ENCODE peak calls at places on chromosome 9, in five cellular contexts. One of them, this sample, is unnamed.

GRCh38 chr9:22211588-22212360 is 202.7 kb upstream of the CDKN2B start:
- DNase-seq in astrocyte: peak
- DNase-seq in sigmoid colon: no peak
- DNase-seq in aorta: no peak
- DNase-seq in epithelial cell of prostate: peak
- DNase-seq in this sample: peak

GRCh38 chr9:26603637-26604036 is 289.0 kb downstream of the CAAP1 start:
- DNase-seq in astrocyte: no peak
- DNase-seq in sigmoid colon: no peak
- DNase-seq in aorta: no peak
- DNase-seq in epithelial cell of prostate: no peak
- DNase-seq in this sample: no peak

GRCh38 chr9:99237356-99237755 is 15.3 kb downstream of the SEC61B start:
- DNase-seq in astrocyte: peak
- DNase-seq in sigmoid colon: no peak
- DNase-seq in aorta: no peak
- DNase-seq in epithelial cell of prostate: no peak
- DNase-seq in this sample: no peak

GRCh38 chr9:129095908-129096307 is 14.7 kb downstream of the CRAT start:
- DNase-seq in astrocyte: no peak
- DNase-seq in sigmoid colon: no peak
- DNase-seq in aorta: no peak
- DNase-seq in epithelial cell of prostate: no peak
- DNase-seq in this sample: no peak

GRCh38 chr9:114677418-114677817 is 4.6 kb downstream of the TEX48 start:
- DNase-seq in astrocyte: peak
- DNase-seq in sigmoid colon: peak
- DNase-seq in aorta: peak
- DNase-seq in epithelial cell of prostate: peak
- DNase-seq in this sample: peak

GRCh38 chr9:75880556-75880955 is 9.9 kb upstream of the PCSK5 start:
- DNase-seq in astrocyte: no peak
- DNase-seq in sigmoid colon: no peak
- DNase-seq in aorta: no peak
- DNase-seq in epithelial cell of prostate: no peak
- DNase-seq in this sample: no peak

GRCh38 chr9:111752455-111752854 is 42.3 kb downstream of the SHOC1 start:
- DNase-seq in astrocyte: peak
- DNase-seq in sigmoid colon: no peak
- DNase-seq in aorta: no peak
- DNase-seq in epithelial cell of prostate: no peak
- DNase-seq in this sample: no peak

GRCh38 chr9:4152876-4153275 is 147.0 kb downstream of the GLIS3 start:
- DNase-seq in astrocyte: no peak
- DNase-seq in sigmoid colon: no peak
- DNase-seq in aorta: no peak
- DNase-seq in epithelial cell of prostate: no peak
- DNase-seq in this sample: no peak

GRCh38 chr9:129885018-129885669 is 49.9 kb downstream of the USP20 start:
- DNase-seq in astrocyte: no peak
- DNase-seq in sigmoid colon: peak
- DNase-seq in aorta: peak
- DNase-seq in epithelial cell of prostate: no peak
- DNase-seq in this sample: no peak

GRCh38 chr9:6055213-6055612 is 39.8 kb upstream of the RANBP6 start:
- DNase-seq in astrocyte: peak
- DNase-seq in sigmoid colon: no peak
- DNase-seq in aorta: no peak
- DNase-seq in epithelial cell of prostate: peak
- DNase-seq in this sample: peak

GRCh38 chr9:30673132-30673531 is 1711.3 kb upstream of the ACO1 start:
- DNase-seq in astrocyte: peak
- DNase-seq in sigmoid colon: no peak
- DNase-seq in aorta: no peak
- DNase-seq in epithelial cell of prostate: peak
- DNase-seq in this sample: peak

GRCh38 chr9:111251453-111251837 is 78.6 kb downstream of the OR2K2 start:
- DNase-seq in astrocyte: no peak
- DNase-seq in sigmoid colon: no peak
- DNase-seq in aorta: no peak
- DNase-seq in epithelial cell of prostate: no peak
- DNase-seq in this sample: no peak

GRCh38 chr9:132514821-132515220 is 67.6 kb upstream of the BARHL1 start:
- DNase-seq in astrocyte: no peak
- DNase-seq in sigmoid colon: no peak
- DNase-seq in aorta: no peak
- DNase-seq in epithelial cell of prostate: no peak
- DNase-seq in this sample: no peak

GRCh38 chr9:126056312-126057021 is 270.2 kb upstream of the MVB12B start:
- DNase-seq in astrocyte: no peak
- DNase-seq in sigmoid colon: peak
- DNase-seq in aorta: no peak
- DNase-seq in epithelial cell of prostate: no peak
- DNase-seq in this sample: no peak

GRCh38 chr9:136416427-136416826 is 6.0 kb downstream of the PMPCA start:
- DNase-seq in astrocyte: no peak
- DNase-seq in sigmoid colon: no peak
- DNase-seq in aorta: no peak
- DNase-seq in epithelial cell of prostate: no peak
- DNase-seq in this sample: no peak

GRCh38 chr9:128215491-128216404 is 12.6 kb downstream of the DNM1 start:
- DNase-seq in astrocyte: peak
- DNase-seq in sigmoid colon: peak
- DNase-seq in aorta: no peak
- DNase-seq in epithelial cell of prostate: no peak
- DNase-seq in this sample: no peak

GRCh38 chr9:137234055-137234697 is 3.5 kb downstream of the SLC34A3 start:
- DNase-seq in astrocyte: no peak
- DNase-seq in sigmoid colon: no peak
- DNase-seq in aorta: no peak
- DNase-seq in epithelial cell of prostate: no peak
- DNase-seq in this sample: no peak

GRCh38 chr9:81427870-81428269 is 261.5 kb downstream of the TLE1 start:
- DNase-seq in astrocyte: no peak
- DNase-seq in sigmoid colon: no peak
- DNase-seq in aorta: no peak
- DNase-seq in epithelial cell of prostate: no peak
- DNase-seq in this sample: no peak

GRCh38 chr9:76751011-76751410 is 13.2 kb upstream of the PCA3 start:
- DNase-seq in astrocyte: no peak
- DNase-seq in sigmoid colon: no peak
- DNase-seq in aorta: no peak
- DNase-seq in epithelial cell of prostate: no peak
- DNase-seq in this sample: no peak

GRCh38 chr9:122394265-122395242 is 23.7 kb downstream of the PTGS1 start:
- DNase-seq in astrocyte: peak
- DNase-seq in sigmoid colon: peak
- DNase-seq in aorta: peak
- DNase-seq in epithelial cell of prostate: peak
- DNase-seq in this sample: peak

GRCh38 chr9:18726546-18726945 is 252.6 kb downstream of the ADAMTSL1 start:
- DNase-seq in astrocyte: no peak
- DNase-seq in sigmoid colon: no peak
- DNase-seq in aorta: no peak
- DNase-seq in epithelial cell of prostate: no peak
- DNase-seq in this sample: no peak

GRCh38 chr9:111150241-111150640 is 112.0 kb upstream of the LPAR1 start:
- DNase-seq in astrocyte: no peak
- DNase-seq in sigmoid colon: no peak
- DNase-seq in aorta: no peak
- DNase-seq in epithelial cell of prostate: no peak
- DNase-seq in this sample: no peak

GRCh38 chr9:18060304-18060934 is 413.5 kb upstream of the ADAMTSL1 start:
- DNase-seq in astrocyte: no peak
- DNase-seq in sigmoid colon: no peak
- DNase-seq in aorta: no peak
- DNase-seq in epithelial cell of prostate: peak
- DNase-seq in this sample: peak

GRCh38 chr9:18820566-18821095 is 212.4 kb downstream of the SAXO1 start:
- DNase-seq in astrocyte: no peak
- DNase-seq in sigmoid colon: no peak
- DNase-seq in aorta: no peak
- DNase-seq in epithelial cell of prostate: no peak
- DNase-seq in this sample: no peak

GRCh38 chr9:117305454-117305853 is 109.4 kb downstream of the ASTN2 start:
- DNase-seq in astrocyte: no peak
- DNase-seq in sigmoid colon: no peak
- DNase-seq in aorta: no peak
- DNase-seq in epithelial cell of prostate: no peak
- DNase-seq in this sample: no peak

GRCh38 chr9:120767451-120767850 is 25.8 kb downstream of the FBXW2 start:
- DNase-seq in astrocyte: no peak
- DNase-seq in sigmoid colon: no peak
- DNase-seq in aorta: no peak
- DNase-seq in epithelial cell of prostate: peak
- DNase-seq in this sample: peak

GRCh38 chr9:127380479-127380878 is 16.5 kb upstream of the SLC2A8 start:
- DNase-seq in astrocyte: no peak
- DNase-seq in sigmoid colon: no peak
- DNase-seq in aorta: no peak
- DNase-seq in epithelial cell of prostate: no peak
- DNase-seq in this sample: no peak

GRCh38 chr9:133485531-133486260 is 6.8 kb upstream of the SLC2A6 start:
- DNase-seq in astrocyte: no peak
- DNase-seq in sigmoid colon: no peak
- DNase-seq in aorta: no peak
- DNase-seq in epithelial cell of prostate: no peak
- DNase-seq in this sample: no peak

GRCh38 chr9:137045294-137046093 is 483 bp downstream of the NPDC1 start:
- DNase-seq in astrocyte: peak
- DNase-seq in sigmoid colon: no peak
- DNase-seq in aorta: no peak
- DNase-seq in epithelial cell of prostate: no peak
- DNase-seq in this sample: no peak

GRCh38 chr9:95302471-95302870 is 15.0 kb downstream of the FANCC start:
- DNase-seq in astrocyte: no peak
- DNase-seq in sigmoid colon: no peak
- DNase-seq in aorta: no peak
- DNase-seq in epithelial cell of prostate: no peak
- DNase-seq in this sample: no peak

GRCh38 chr9:114721491-114722362 is 39.7 kb upstream of the TEX48 start:
- DNase-seq in astrocyte: no peak
- DNase-seq in sigmoid colon: no peak
- DNase-seq in aorta: no peak
- DNase-seq in epithelial cell of prostate: peak
- DNase-seq in this sample: peak

GRCh38 chr9:129138144-129138462 is 26.9 kb downstream of the PTPA start:
- DNase-seq in astrocyte: no peak
- DNase-seq in sigmoid colon: no peak
- DNase-seq in aorta: no peak
- DNase-seq in epithelial cell of prostate: no peak
- DNase-seq in this sample: no peak

GRCh38 chr9:72983512-72984021 is 30.7 kb upstream of the ALDH1A1 start:
- DNase-seq in astrocyte: no peak
- DNase-seq in sigmoid colon: no peak
- DNase-seq in aorta: no peak
- DNase-seq in epithelial cell of prostate: no peak
- DNase-seq in this sample: no peak

GRCh38 chr9:72006481-72006880 is 53.9 kb downstream of the C9orf57 start:
- DNase-seq in astrocyte: peak
- DNase-seq in sigmoid colon: no peak
- DNase-seq in aorta: no peak
- DNase-seq in epithelial cell of prostate: no peak
- DNase-seq in this sample: no peak

GRCh38 chr9:98248737-98249474 is 6.5 kb downstream of the TBC1D2 start:
- DNase-seq in astrocyte: peak
- DNase-seq in sigmoid colon: peak
- DNase-seq in aorta: peak
- DNase-seq in epithelial cell of prostate: peak
- DNase-seq in this sample: peak

DNA sequence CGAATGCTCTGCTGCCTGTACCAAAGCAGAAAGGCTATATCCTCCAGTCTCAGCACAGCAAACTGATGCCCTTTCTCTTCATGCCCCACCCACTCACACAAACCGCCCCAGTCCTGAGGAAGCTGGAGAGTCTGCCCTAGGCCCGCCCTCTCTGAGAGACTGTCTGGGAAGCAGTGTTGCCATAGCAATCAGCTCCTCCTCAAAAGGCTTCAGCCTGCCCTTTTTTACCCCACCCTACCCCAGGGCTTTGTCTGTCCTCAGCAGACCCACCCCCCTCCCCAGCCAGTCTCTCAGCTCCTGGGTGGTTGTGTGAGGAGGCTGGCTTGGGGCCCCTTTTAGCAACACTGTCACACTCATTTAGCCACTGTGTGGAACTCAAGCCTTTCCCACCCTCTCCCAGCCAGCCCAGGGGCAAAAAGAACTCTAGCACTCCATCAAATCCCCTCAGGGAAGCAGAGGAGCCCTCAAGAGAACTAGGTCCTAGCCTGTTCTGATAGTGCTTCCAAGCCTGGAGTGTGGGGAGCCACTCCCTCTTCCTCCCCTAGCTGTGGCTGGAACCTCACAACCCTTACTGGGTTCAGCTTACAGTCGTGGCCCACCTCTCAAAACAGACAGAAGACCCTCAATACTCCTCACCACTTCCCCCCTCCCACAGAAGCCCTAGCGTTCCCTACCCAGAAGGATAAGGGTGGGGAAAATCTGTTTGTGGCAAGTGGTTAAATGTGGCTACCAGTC is 1.4 kb downstream of the ATOSB start:
- DNase-seq in astrocyte: peak
- DNase-seq in sigmoid colon: peak
- DNase-seq in aorta: peak
- DNase-seq in epithelial cell of prostate: peak
- DNase-seq in this sample: peak
- H3K27ac ChIP-seq in astrocyte: peak
- H3K27ac ChIP-seq in sigmoid colon: peak
- H3K27ac ChIP-seq in aorta: peak
- H3K27ac ChIP-seq in epithelial cell of prostate: peak
- H3K27ac ChIP-seq in this sample: peak

GRCh38 chr9:36318212-36318802 is 60.1 kb upstream of the GNE start:
- DNase-seq in astrocyte: no peak
- DNase-seq in sigmoid colon: no peak
- DNase-seq in aorta: no peak
- DNase-seq in epithelial cell of prostate: no peak
- DNase-seq in this sample: no peak
- H3K27ac ChIP-seq in astrocyte: no peak
- H3K27ac ChIP-seq in sigmoid colon: no peak
- H3K27ac ChIP-seq in aorta: no peak
- H3K27ac ChIP-seq in epithelial cell of prostate: peak
- H3K27ac ChIP-seq in this sample: peak

GRCh38 chr9:38048319-38048969 is 20.6 kb downstream of the SHB start:
- DNase-seq in astrocyte: peak
- DNase-seq in sigmoid colon: no peak
- DNase-seq in aorta: no peak
- DNase-seq in epithelial cell of prostate: no peak
- DNase-seq in this sample: no peak
- H3K27ac ChIP-seq in astrocyte: peak
- H3K27ac ChIP-seq in sigmoid colon: peak
- H3K27ac ChIP-seq in aorta: peak
- H3K27ac ChIP-seq in epithelial cell of prostate: peak
- H3K27ac ChIP-seq in this sample: peak

GRCh38 chr9:36145970-36146369 is 9.4 kb downstream of the GLIPR2 start:
- DNase-seq in astrocyte: no peak
- DNase-seq in sigmoid colon: no peak
- DNase-seq in aorta: no peak
- DNase-seq in epithelial cell of prostate: no peak
- DNase-seq in this sample: no peak
- H3K27ac ChIP-seq in astrocyte: no peak
- H3K27ac ChIP-seq in sigmoid colon: no peak
- H3K27ac ChIP-seq in aorta: no peak
- H3K27ac ChIP-seq in epithelial cell of prostate: no peak
- H3K27ac ChIP-seq in this sample: no peak

This sample was measured in RWPE1.